ENCODE peak calls at places on chromosome 7, in four cellular contexts. One of them, this sample, is unnamed.
A peak's percentile ranks its signal among the peaks of the same experiment; 100 is the strongest.

GRCh38 chr7:133675510-133676218 is 422.8 kb downstream of the EXOC4 start:
- DNase-seq in sigmoid colon: no peak
- DNase-seq in colonic mucosa: no peak
- DNase-seq in kidney epithelial cell: no peak
- DNase-seq in this sample: no peak

GRCh38 chr7:100603697-100604077 is 1.5 kb downstream of the PCOLCE start:
- DNase-seq in sigmoid colon: no peak
- DNase-seq in colonic mucosa: peak; percentile 27
- DNase-seq in kidney epithelial cell: no peak
- DNase-seq in this sample: no peak

GRCh38 chr7:142696456-142697179 is 52.7 kb upstream of the PRSS1 start:
- DNase-seq in sigmoid colon: no peak
- DNase-seq in colonic mucosa: no peak
- DNase-seq in kidney epithelial cell: no peak
- DNase-seq in this sample: no peak

GRCh38 chr7:133110312-133110711 is 28.4 kb upstream of the CHCHD3 start:
- DNase-seq in sigmoid colon: no peak
- DNase-seq in colonic mucosa: no peak
- DNase-seq in kidney epithelial cell: no peak
- DNase-seq in this sample: no peak

GRCh38 chr7:99210265-99210970 is 2.5 kb upstream of the KPNA7 start:
- DNase-seq in sigmoid colon: peak; percentile 3
- DNase-seq in colonic mucosa: no peak
- DNase-seq in kidney epithelial cell: no peak
- DNase-seq in this sample: no peak

GRCh38 chr7:70566659-70567058 is 565.3 kb upstream of the GALNT17 start:
- DNase-seq in sigmoid colon: no peak
- DNase-seq in colonic mucosa: no peak
- DNase-seq in kidney epithelial cell: no peak
- DNase-seq in this sample: no peak

GRCh38 chr7:73442903-73443542 is 9.4 kb downstream of the FZD9 start:
- DNase-seq in sigmoid colon: peak; percentile 46
- DNase-seq in colonic mucosa: no peak
- DNase-seq in kidney epithelial cell: no peak
- DNase-seq in this sample: no peak

GRCh38 chr7:92875719-92876118 is 39.3 kb upstream of the CDK6 start:
- DNase-seq in sigmoid colon: no peak
- DNase-seq in colonic mucosa: no peak
- DNase-seq in kidney epithelial cell: no peak
- DNase-seq in this sample: no peak

GRCh38 chr7:112080441-112080840 is 125.8 kb downstream of the DOCK4 start:
- DNase-seq in sigmoid colon: no peak
- DNase-seq in colonic mucosa: no peak
- DNase-seq in kidney epithelial cell: peak; percentile 89
- DNase-seq in this sample: peak; percentile 38

GRCh38 chr7:37336259-37336658 is 112.4 kb downstream of the ELMO1 start:
- DNase-seq in sigmoid colon: no peak
- DNase-seq in colonic mucosa: no peak
- DNase-seq in kidney epithelial cell: no peak
- DNase-seq in this sample: no peak

GRCh38 chr7:2118056-2118455 is 114.7 kb downstream of the MAD1L1 start:
- DNase-seq in sigmoid colon: no peak
- DNase-seq in colonic mucosa: no peak
- DNase-seq in kidney epithelial cell: no peak
- DNase-seq in this sample: no peak

GRCh38 chr7:41097501-41097900 is 605.4 kb downstream of the INHBA start:
- DNase-seq in sigmoid colon: no peak
- DNase-seq in colonic mucosa: no peak
- DNase-seq in kidney epithelial cell: no peak
- DNase-seq in this sample: peak; percentile 82

GRCh38 chr7:80098795-80099194 is 35.8 kb upstream of the GNAI1 start:
- DNase-seq in sigmoid colon: no peak
- DNase-seq in colonic mucosa: no peak
- DNase-seq in kidney epithelial cell: no peak
- DNase-seq in this sample: no peak

GRCh38 chr7:117808910-117809705 is 64.1 kb downstream of the CTTNBP2 start:
- DNase-seq in sigmoid colon: no peak
- DNase-seq in colonic mucosa: no peak
- DNase-seq in kidney epithelial cell: no peak
- DNase-seq in this sample: peak; percentile 83

GRCh38 chr7:77427996-77428603 is 12.0 kb upstream of the GSAP start:
- DNase-seq in sigmoid colon: no peak
- DNase-seq in colonic mucosa: no peak
- DNase-seq in kidney epithelial cell: peak; percentile 28
- DNase-seq in this sample: no peak

GRCh38 chr7:13179011-13179574 is 491.7 kb downstream of the ARL4A start:
- DNase-seq in sigmoid colon: no peak
- DNase-seq in colonic mucosa: no peak
- DNase-seq in kidney epithelial cell: no peak
- DNase-seq in this sample: no peak

GRCh38 chr7:8147004-8147403 is 115.0 kb downstream of the ICA1 start:
- DNase-seq in sigmoid colon: no peak
- DNase-seq in colonic mucosa: no peak
- DNase-seq in kidney epithelial cell: no peak
- DNase-seq in this sample: no peak

GRCh38 chr7:26036092-26036491 is 115.9 kb upstream of the NFE2L3 start:
- DNase-seq in sigmoid colon: no peak
- DNase-seq in colonic mucosa: no peak
- DNase-seq in kidney epithelial cell: no peak
- DNase-seq in this sample: no peak

GRCh38 chr7:28292826-28293528 is 112.4 kb upstream of the JAZF1 start:
- DNase-seq in sigmoid colon: no peak
- DNase-seq in colonic mucosa: no peak
- DNase-seq in kidney epithelial cell: no peak
- DNase-seq in this sample: no peak
- H3K4me3 ChIP-seq in sigmoid colon: no peak overlapping the region
- H3K4me3 ChIP-seq in colonic mucosa: no peak overlapping the region
- H3K4me3 ChIP-seq in kidney epithelial cell: no peak overlapping the region
- H3K4me3 ChIP-seq in this sample: no peak overlapping the region

GRCh38 chr7:139559364-139560105 is 36.0 kb downstream of the CLEC2L start:
- DNase-seq in sigmoid colon: no peak
- DNase-seq in colonic mucosa: no peak
- DNase-seq in kidney epithelial cell: no peak
- DNase-seq in this sample: no peak
- TF ChIP-seq CTCF in sigmoid colon: no peak
- TF ChIP-seq CTCF in colonic mucosa: no peak
- TF ChIP-seq CTCF in kidney epithelial cell: no peak
- TF ChIP-seq CTCF in this sample: no peak

GRCh38 chr7:149774237-149775175 is 1.1 kb upstream of the ZNF467 start:
- DNase-seq in sigmoid colon: no peak
- DNase-seq in colonic mucosa: no peak
- DNase-seq in kidney epithelial cell: no peak
- DNase-seq in this sample: no peak
- H3K4me3 ChIP-seq in sigmoid colon: peak overlapping the region; percentile 65
- H3K4me3 ChIP-seq in colonic mucosa: no peak overlapping the region
- H3K4me3 ChIP-seq in kidney epithelial cell: no peak overlapping the region
- H3K4me3 ChIP-seq in this sample: no peak overlapping the region

DNA sequence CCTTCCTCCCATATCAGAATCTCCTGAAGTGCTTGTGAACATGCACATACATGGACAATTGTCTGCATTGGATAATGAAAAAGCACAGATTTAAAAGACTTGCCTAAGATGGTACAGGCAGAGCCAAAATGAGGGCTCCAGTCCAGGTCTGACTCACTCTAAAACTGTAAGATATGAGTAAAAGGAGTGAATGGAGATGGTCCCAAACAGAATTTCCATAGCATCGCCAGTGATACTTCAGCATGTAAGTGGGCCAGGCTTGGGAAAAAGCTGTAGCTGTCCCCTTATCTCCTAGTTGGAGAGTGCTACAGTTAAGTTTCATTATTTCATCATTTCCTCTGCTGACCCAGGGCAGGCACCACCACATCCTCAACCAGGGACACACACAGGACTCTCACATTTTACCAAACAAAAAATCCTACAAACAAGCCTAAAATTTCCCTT is 26.4 kb upstream of the IL6 start:
- DNase-seq in sigmoid colon: no peak
- DNase-seq in colonic mucosa: no peak
- DNase-seq in kidney epithelial cell: no peak
- DNase-seq in this sample: no peak
- TF ChIP-seq CTCF in sigmoid colon: no peak
- TF ChIP-seq CTCF in colonic mucosa: no peak
- TF ChIP-seq CTCF in kidney epithelial cell: no peak
- TF ChIP-seq CTCF in this sample: no peak

DNA sequence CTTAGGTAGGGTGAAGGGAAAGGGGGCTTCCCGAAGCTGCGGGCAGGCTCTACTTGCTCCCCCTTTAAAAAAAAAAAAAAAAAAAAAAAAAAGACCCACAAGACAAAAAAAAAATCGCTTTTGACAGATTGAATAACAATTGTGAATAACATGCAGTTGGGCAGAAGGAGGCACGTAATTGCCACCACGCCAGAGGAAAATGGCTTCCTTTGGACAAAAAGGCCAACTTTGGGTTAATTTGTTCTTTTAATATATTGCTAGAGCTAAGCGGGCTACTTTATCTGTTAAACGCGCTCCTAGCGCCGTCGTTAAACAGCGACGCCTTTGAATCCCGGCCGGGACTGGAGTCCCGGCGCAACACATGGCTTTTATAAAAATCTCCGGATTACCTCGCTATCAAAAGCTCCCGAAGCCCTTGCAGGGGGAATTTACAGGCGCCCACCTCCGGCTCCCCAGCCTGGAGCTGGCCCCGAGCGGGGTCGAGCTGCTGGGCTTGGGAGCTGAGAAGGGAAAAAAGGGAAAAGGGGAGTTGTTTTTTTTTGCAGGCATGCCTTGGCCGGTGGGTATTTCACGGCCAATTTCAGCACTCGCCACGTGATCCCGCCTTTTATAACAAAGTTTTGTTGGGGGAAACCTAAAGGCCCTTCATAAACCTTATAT is 1.2 kb downstream of the HOXA11 start:
- DNase-seq in sigmoid colon: peak; percentile 76
- DNase-seq in colonic mucosa: no peak
- DNase-seq in kidney epithelial cell: no peak
- DNase-seq in this sample: no peak
- H3K4me3 ChIP-seq in sigmoid colon: peak overlapping the region; percentile 72
- H3K4me3 ChIP-seq in colonic mucosa: peak overlapping the region; percentile 50
- H3K4me3 ChIP-seq in kidney epithelial cell: peak overlapping the region; percentile 78
- H3K4me3 ChIP-seq in this sample: no peak overlapping the region

GRCh38 chr7:157760004-157760730 is 423.4 kb downstream of the DNAJB6 start:
- DNase-seq in sigmoid colon: no peak
- DNase-seq in colonic mucosa: no peak
- DNase-seq in kidney epithelial cell: no peak
- DNase-seq in this sample: no peak
- TF ChIP-seq CTCF in sigmoid colon: no peak
- TF ChIP-seq CTCF in colonic mucosa: no peak
- TF ChIP-seq CTCF in kidney epithelial cell: no peak
- TF ChIP-seq CTCF in this sample: no peak

GRCh38 chr7:32506266-32507054 is 11.2 kb downstream of the AVL9 start:
- DNase-seq in sigmoid colon: no peak
- DNase-seq in colonic mucosa: no peak
- DNase-seq in kidney epithelial cell: peak; percentile 85
- DNase-seq in this sample: peak; percentile 47
- H3K4me3 ChIP-seq in sigmoid colon: no peak overlapping the region
- H3K4me3 ChIP-seq in colonic mucosa: no peak overlapping the region
- H3K4me3 ChIP-seq in kidney epithelial cell: no peak overlapping the region
- H3K4me3 ChIP-seq in this sample: no peak overlapping the region

DNA sequence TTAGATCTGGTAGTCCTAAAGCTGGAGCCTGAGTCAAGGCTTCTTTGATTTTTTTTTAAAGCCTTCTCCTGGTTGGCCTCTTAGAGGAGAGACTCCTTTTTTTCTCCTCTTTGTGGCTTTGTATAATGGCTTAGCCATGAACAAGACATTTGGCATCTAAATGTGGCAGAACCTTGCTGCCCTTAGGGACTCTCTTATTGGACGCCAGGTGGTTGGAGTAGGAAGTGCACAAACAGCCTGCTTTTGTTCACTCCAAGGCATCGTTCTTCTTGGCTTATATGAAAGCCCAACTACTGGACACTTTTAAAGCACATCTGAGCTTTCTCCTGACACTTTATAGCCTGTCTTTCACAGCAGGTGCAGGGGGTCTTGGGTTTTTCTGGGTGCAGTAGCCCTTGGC is 25.0 kb downstream of the ZPBP start:
- DNase-seq in sigmoid colon: no peak
- DNase-seq in colonic mucosa: peak; percentile 27
- DNase-seq in kidney epithelial cell: peak; percentile 4
- DNase-seq in this sample: no peak
- TF ChIP-seq CTCF in sigmoid colon: no peak
- TF ChIP-seq CTCF in colonic mucosa: peak; percentile 38
- TF ChIP-seq CTCF in kidney epithelial cell: peak; percentile 40
- TF ChIP-seq CTCF in this sample: peak; percentile 56

DNA sequence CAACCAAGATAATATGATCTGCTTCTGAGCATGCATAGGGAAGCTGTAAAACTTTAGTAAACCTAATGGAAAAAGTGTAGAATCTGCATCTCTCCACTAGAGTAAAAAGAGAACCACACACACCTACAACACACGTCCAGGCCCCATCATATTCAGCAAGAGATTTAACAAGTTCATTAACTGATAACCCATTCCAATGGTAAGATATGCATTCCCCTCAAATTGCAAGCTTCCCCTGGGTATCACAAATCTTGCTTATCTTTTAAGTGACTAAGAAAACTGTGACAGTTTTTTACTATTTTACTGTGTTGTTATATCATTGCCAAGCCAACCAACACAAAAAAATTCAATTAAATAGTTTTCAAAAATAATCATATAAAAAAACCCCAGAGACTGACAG is 8.0 kb downstream of the DPY19L1 start:
- DNase-seq in sigmoid colon: no peak
- DNase-seq in colonic mucosa: no peak
- DNase-seq in kidney epithelial cell: no peak
- DNase-seq in this sample: no peak
- H3K4me3 ChIP-seq in sigmoid colon: no peak overlapping the region
- H3K4me3 ChIP-seq in colonic mucosa: no peak overlapping the region
- H3K4me3 ChIP-seq in kidney epithelial cell: no peak overlapping the region
- H3K4me3 ChIP-seq in this sample: no peak overlapping the region

DNA sequence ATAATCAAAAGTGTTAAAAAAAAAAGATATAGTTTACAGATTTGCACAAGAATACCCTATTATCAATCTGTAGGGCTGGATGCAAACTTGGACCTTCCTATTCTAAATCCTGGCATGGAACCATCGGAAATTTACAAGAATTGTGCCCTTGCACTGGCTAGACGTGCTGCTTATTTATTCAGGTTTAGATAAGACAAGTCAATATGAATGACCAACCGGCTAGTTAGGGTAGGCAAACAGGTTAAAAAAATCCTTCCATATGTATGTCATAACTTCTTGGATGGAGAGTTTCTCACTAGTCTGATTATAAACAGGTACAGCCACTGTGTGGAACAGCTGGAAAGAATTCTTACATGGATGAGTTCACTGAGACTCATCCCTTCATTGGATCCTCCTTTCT is 41.4 kb downstream of the PKD1L1 start:
- DNase-seq in sigmoid colon: no peak
- DNase-seq in colonic mucosa: no peak
- DNase-seq in kidney epithelial cell: no peak
- DNase-seq in this sample: no peak
- TF ChIP-seq CTCF in sigmoid colon: no peak
- TF ChIP-seq CTCF in colonic mucosa: no peak
- TF ChIP-seq CTCF in kidney epithelial cell: no peak
- TF ChIP-seq CTCF in this sample: no peak